ENCODE peak calls at places on chromosomes 4 and X, in seven cellular contexts. One of them, this sample, is unnamed.
A peak's percentile ranks its signal among the peaks of the same experiment; 100 is the strongest.

GRCh38 chr4:80072607-80073361 is at the start of gene ANTXR2:
- DNase-seq in MM.1S: peak; percentile 56
- DNase-seq in GM23338: peak; percentile 85
- DNase-seq in OCI-LY7: no peak
- DNase-seq in HCT116: peak; percentile 49
- DNase-seq in GM23248: peak; percentile 98
- DNase-seq in hepatocyte: peak; percentile 92
- DNase-seq in this sample: no peak

GRCh38 chr4:24055623-24056022 is 165.8 kb upstream of the PPARGC1A start:
- DNase-seq in hepatocyte: no peak
- DNase-seq in OCI-LY7: no peak
- DNase-seq in GM23338: no peak
- DNase-seq in GM23248: no peak
- DNase-seq in HCT116: no peak
- DNase-seq in MM.1S: no peak
- DNase-seq in this sample: no peak

GRCh38 chrX:129785160-129785947 is 5.6 kb downstream of the SASH3 start:
- DNase-seq in GM23338: no peak
- DNase-seq in MM.1S: no peak
- DNase-seq in OCI-LY7: no peak
- DNase-seq in hepatocyte: no peak
- DNase-seq in GM23248: no peak
- DNase-seq in HCT116: no peak
- DNase-seq in this sample: no peak

GRCh38 chr4:113049421-113050355 is at the start of gene ANK2:
- DNase-seq in MM.1S: no peak
- DNase-seq in HCT116: no peak
- DNase-seq in GM23338: peak; percentile 95
- DNase-seq in OCI-LY7: no peak
- DNase-seq in hepatocyte: peak; percentile 26
- DNase-seq in GM23248: peak; percentile 61
- DNase-seq in this sample: no peak

GRCh38 chr4:168633071-168633470 is 136.2 kb downstream of the PALLD start:
- DNase-seq in GM23338: no peak
- DNase-seq in GM23248: no peak
- DNase-seq in hepatocyte: no peak
- DNase-seq in MM.1S: no peak
- DNase-seq in HCT116: no peak
- DNase-seq in OCI-LY7: no peak
- DNase-seq in this sample: no peak

GRCh38 chr4:126265880-126266279 is 951.1 kb downstream of the FAT4 start:
- DNase-seq in OCI-LY7: no peak
- DNase-seq in GM23248: peak; percentile 65
- DNase-seq in HCT116: no peak
- DNase-seq in GM23338: no peak
- DNase-seq in hepatocyte: no peak
- DNase-seq in MM.1S: no peak
- DNase-seq in this sample: no peak

GRCh38 chr4:73868206-73869129 is 725 bp upstream of the CXCL1 start:
- DNase-seq in MM.1S: no peak
- DNase-seq in GM23248: no peak
- DNase-seq in GM23338: peak; percentile 54
- DNase-seq in HCT116: no peak
- DNase-seq in OCI-LY7: no peak
- DNase-seq in hepatocyte: no peak
- DNase-seq in this sample: no peak

GRCh38 chr4:109590841-109591357 is 30.9 kb downstream of the MCUB start:
- DNase-seq in hepatocyte: no peak
- DNase-seq in HCT116: no peak
- DNase-seq in GM23248: no peak
- DNase-seq in OCI-LY7: peak; percentile 49
- DNase-seq in MM.1S: no peak
- DNase-seq in GM23338: no peak
- DNase-seq in this sample: no peak

GRCh38 chr4:53196872-53197759 is 168.7 kb downstream of the SCFD2 start:
- DNase-seq in GM23248: peak; percentile 80
- DNase-seq in hepatocyte: peak; percentile 84
- DNase-seq in GM23338: peak; percentile 85
- DNase-seq in OCI-LY7: peak; percentile 80
- DNase-seq in HCT116: peak; percentile 70
- DNase-seq in MM.1S: peak; percentile 71
- DNase-seq in this sample: peak; percentile 90

GRCh38 chr4:118683513-118683912 is 1.7 kb upstream of the METTL14 start:
- DNase-seq in hepatocyte: peak; percentile 8
- DNase-seq in OCI-LY7: peak; percentile 44
- DNase-seq in HCT116: no peak
- DNase-seq in MM.1S: no peak
- DNase-seq in GM23338: peak; percentile 57
- DNase-seq in GM23248: no peak
- DNase-seq in this sample: peak; percentile 61

GRCh38 chr4:2175990-2176698 is 65.8 kb downstream of the HAUS3 start:
- DNase-seq in GM23338: no peak
- DNase-seq in MM.1S: no peak
- DNase-seq in GM23248: no peak
- DNase-seq in hepatocyte: no peak
- DNase-seq in OCI-LY7: no peak
- DNase-seq in HCT116: no peak
- DNase-seq in this sample: no peak

GRCh38 chr4:2172161-2172560 is 69.8 kb downstream of the HAUS3 start:
- DNase-seq in hepatocyte: no peak
- DNase-seq in GM23338: no peak
- DNase-seq in HCT116: no peak
- DNase-seq in MM.1S: no peak
- DNase-seq in OCI-LY7: no peak
- DNase-seq in GM23248: no peak
- DNase-seq in this sample: no peak

GRCh38 chr4:2177443-2178093 is 64.4 kb downstream of the HAUS3 start:
- DNase-seq in GM23338: peak; percentile 15
- DNase-seq in OCI-LY7: no peak
- DNase-seq in GM23248: peak; percentile 2
- DNase-seq in MM.1S: no peak
- DNase-seq in HCT116: no peak
- DNase-seq in hepatocyte: no peak
- DNase-seq in this sample: no peak

GRCh38 chr4:2172627-2173231 is 69.2 kb downstream of the HAUS3 start:
- DNase-seq in OCI-LY7: no peak
- DNase-seq in MM.1S: no peak
- DNase-seq in HCT116: no peak
- DNase-seq in hepatocyte: no peak
- DNase-seq in GM23338: no peak
- DNase-seq in GM23248: no peak
- DNase-seq in this sample: no peak

DNA sequence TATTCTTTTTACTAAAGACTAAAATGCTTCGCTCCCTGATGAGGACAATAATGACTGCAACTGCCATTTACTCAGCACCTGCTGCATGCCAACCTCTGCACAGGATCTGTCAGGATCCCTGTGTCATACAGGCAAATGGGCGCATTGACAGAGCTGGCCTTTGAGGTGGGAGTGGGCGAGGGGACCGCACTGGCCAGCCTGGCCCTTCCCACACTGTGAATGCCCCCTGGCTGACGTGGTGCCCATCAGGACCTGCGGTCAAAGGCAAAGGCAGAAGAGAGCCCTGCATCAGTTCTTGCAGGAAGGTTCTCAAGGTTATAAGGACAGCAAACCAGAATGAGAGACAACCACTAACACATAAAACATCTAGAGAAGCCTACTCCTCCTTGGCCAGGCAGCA is 67.9 kb downstream of the HAUS3 start:
- DNase-seq in hepatocyte: no peak
- DNase-seq in HCT116: no peak
- DNase-seq in GM23248: no peak
- DNase-seq in MM.1S: no peak
- DNase-seq in GM23338: no peak
- DNase-seq in OCI-LY7: no peak
- DNase-seq in this sample: no peak
- H3K9me2 ChIP-seq in hepatocyte: no peaks in the 10 kb centered on the region
- H3K9me2 ChIP-seq in HCT116: no peaks in the 10 kb centered on the region
- H3K9me2 ChIP-seq in GM23248: no peaks in the 10 kb centered on the region
- H3K9me2 ChIP-seq in MM.1S: no peaks in the 10 kb centered on the region
- H3K9me2 ChIP-seq in GM23338: no peaks in the 10 kb centered on the region
- H3K9me2 ChIP-seq in OCI-LY7: no peaks in the 10 kb centered on the region
- H3K9me2 ChIP-seq in this sample: no peaks in the 10 kb centered on the region

DNA sequence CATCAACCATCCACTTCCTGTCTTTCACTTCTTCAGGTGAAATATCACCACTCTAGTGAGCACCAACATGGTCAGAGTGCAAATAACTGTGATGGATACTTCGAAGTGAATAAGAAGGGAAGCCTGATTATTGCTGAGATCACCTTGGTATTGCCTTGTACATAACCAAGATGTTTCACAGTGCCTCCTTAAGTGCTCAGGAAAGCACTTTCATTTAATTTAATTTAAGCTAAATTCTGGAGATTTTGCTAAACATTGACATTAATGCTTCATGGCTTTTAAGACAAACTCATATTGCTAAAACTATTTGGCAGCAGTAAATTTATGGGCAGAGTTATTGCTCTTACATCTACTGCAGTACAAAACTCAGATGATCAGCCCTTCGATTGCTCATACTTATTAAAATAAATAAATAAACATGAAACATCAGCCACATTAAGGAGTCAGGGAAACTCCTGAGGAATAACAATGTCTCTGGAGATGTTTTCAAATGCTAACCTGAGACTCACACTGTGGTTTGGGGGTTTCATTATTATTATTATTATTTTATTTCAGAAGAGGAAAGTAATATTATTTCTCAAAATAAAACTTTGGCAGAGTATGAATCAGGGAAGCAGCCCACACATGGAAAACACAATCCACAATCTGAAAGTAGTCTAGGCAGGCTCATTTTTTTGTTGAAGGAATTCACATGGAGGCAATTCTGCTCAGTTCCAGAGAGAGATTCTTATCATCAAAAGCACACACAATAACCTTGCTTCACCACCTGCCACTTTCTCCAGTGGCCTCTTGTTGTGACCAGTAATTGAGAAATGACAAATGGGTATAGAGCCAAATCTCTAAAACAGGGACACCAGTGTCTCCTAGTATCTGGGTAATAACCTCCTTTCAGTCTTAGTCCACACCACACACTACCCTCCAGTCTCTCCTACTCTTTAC is 344.2 kb downstream of the MAPK10 start:
- DNase-seq in MM.1S: no peak
- DNase-seq in GM23338: no peak
- DNase-seq in GM23248: peak; percentile 38
- DNase-seq in HCT116: no peak
- DNase-seq in OCI-LY7: no peak
- DNase-seq in hepatocyte: no peak
- DNase-seq in this sample: no peak
- H3K9me2 ChIP-seq in MM.1S: no peaks in the 10 kb centered on the region
- H3K9me2 ChIP-seq in GM23338: no peaks in the 10 kb centered on the region
- H3K9me2 ChIP-seq in GM23248: no peaks in the 10 kb centered on the region
- H3K9me2 ChIP-seq in HCT116: no peaks in the 10 kb centered on the region
- H3K9me2 ChIP-seq in OCI-LY7: no peaks in the 10 kb centered on the region
- H3K9me2 ChIP-seq in hepatocyte: no peaks in the 10 kb centered on the region
- H3K9me2 ChIP-seq in this sample: no peaks in the 10 kb centered on the region

DNA sequence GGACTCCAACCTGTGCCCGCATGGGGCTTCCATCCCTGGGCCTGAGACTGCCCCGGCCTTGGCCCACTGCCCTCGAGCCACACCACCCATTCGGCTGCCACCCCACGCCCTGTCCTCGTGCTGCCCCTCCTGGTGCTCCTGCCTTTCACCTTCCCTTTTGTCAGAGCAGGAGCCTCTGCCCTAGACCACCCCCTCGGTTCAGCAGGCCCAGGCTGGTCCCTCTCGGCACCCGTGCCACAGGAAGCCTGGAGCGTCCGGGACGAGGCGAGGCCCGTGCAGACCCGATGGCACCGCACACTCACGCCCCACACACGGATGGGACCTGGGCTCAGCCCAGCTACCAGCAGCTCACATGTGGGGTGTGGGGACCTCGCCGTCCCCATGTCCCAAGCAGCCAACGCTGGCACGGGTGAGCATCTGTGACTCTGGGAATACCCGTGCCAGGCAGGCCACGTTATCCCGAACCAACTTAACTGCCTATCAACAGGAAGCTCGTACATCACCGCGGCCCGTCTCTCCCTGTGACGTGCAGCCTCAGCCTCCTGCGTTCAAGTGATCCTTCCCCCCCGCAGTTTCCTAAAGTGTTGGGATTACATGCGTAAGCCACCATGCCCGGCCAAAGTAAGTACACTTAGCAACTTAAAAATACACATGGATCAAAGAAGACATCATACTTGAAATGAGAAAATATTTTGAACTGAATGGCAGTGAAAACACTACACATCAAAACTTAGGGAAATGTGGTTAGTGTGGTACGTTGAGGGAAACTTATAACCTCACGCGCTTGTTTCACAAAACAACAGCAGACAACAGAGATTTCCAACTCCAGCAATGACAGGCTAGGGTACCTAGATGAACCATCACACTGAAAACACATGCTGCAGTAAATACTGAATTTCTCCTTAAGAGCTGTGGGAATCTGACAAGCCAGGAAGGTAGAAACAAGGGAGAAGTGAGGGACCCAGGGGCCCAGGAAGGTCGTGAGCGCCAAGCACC is 29.0 kb downstream of the LRPAP1 start:
- DNase-seq in GM23248: no peak
- DNase-seq in OCI-LY7: no peak
- DNase-seq in GM23338: no peak
- DNase-seq in HCT116: no peak
- DNase-seq in MM.1S: no peak
- DNase-seq in hepatocyte: no peak
- DNase-seq in this sample: no peak
- H3K9me2 ChIP-seq in GM23248: no peaks in the 10 kb centered on the region
- H3K9me2 ChIP-seq in OCI-LY7: no peaks in the 10 kb centered on the region
- H3K9me2 ChIP-seq in GM23338: no peaks in the 10 kb centered on the region
- H3K9me2 ChIP-seq in HCT116: no peaks in the 10 kb centered on the region
- H3K9me2 ChIP-seq in MM.1S: no peaks in the 10 kb centered on the region
- H3K9me2 ChIP-seq in hepatocyte: no peaks in the 10 kb centered on the region
- H3K9me2 ChIP-seq in this sample: no peaks in the 10 kb centered on the region

DNA sequence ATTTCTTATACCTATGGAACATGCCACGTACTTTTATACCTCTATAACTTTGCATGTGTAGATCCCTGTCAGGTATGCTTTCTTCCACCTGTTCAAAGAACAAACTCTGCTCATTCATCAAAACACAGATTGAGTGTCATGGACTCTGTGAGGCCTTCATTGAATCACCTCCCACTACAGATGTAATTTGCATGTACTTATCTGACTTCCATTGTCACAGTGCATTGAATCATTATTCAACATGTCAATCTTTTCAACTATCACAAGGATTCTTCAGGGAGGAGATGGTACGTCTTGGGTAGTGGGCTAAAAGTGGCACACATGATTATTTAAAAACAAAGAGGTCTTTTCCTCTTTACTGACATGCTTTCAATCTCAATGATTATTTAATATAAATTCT is 24.1 kb downstream of the SPOCK3 start:
- DNase-seq in GM23338: no peak
- DNase-seq in GM23248: no peak
- DNase-seq in OCI-LY7: no peak
- DNase-seq in hepatocyte: no peak
- DNase-seq in MM.1S: no peak
- DNase-seq in HCT116: no peak
- DNase-seq in this sample: no peak
- H3K9me2 ChIP-seq in GM23338: no peaks in the 10 kb centered on the region
- H3K9me2 ChIP-seq in GM23248: no peaks in the 10 kb centered on the region
- H3K9me2 ChIP-seq in OCI-LY7: no peaks in the 10 kb centered on the region
- H3K9me2 ChIP-seq in hepatocyte: no peaks in the 10 kb centered on the region
- H3K9me2 ChIP-seq in MM.1S: no peaks in the 10 kb centered on the region
- H3K9me2 ChIP-seq in HCT116: no peaks in the 10 kb centered on the region
- H3K9me2 ChIP-seq in this sample: no peaks in the 10 kb centered on the region

This sample was measured in Karpas-422.